ENCODE peak calls at places on chromosomes 7 and 10, in six cellular contexts. K is WERI-Rb-1; H is AG04450; W is NCI-H1092; J is effector CD4-positive, alpha-beta T cell; F is SK-N-SH. C is an unnamed sample.

GRCh38 chr7:44311561-44312495 is 13.6 kb downstream of the CAMK2B start:
- DNase-seq in K (no peak), H (no peak), W (no peak), J (no peak), F (no peak), C (no peak)

GRCh38 chr7:2955177-2955768 is 88.4 kb downstream of the CARD11 start:
- DNase-seq in K (no peak), H (no peak), W (no peak), J (no peak), F (no peak), C (no peak)

GRCh38 chr10:69573056-69573806 is at the start of gene NEUROG3:
- DNase-seq in K (no peak), H (no peak), W (no peak), J (no peak), F (peak), C (no peak)

GRCh38 chr7:150451097-150451793 is 815 bp downstream of the GIMAP8 start:
- DNase-seq in K (no peak), H (no peak), W (no peak), J (peak), F (no peak), C (no peak)

GRCh38 chr10:89904755-89905154 is 203.4 kb downstream of the KIF20B start:
- DNase-seq in K (no peak), H (no peak), W (no peak), J (no peak), F (no peak), C (no peak)

GRCh38 chr7:101124376-101125056 is 2.4 kb upstream of the SERPINE1 start:
- DNase-seq in K (no peak), H (peak), W (no peak), J (no peak), F (no peak), C (peak)

GRCh38 chr10:102523250-102524029 is 19.7 kb downstream of the SUFU start:
- DNase-seq in K (no peak), H (peak), W (no peak), J (no peak), F (no peak), C (peak)

GRCh38 chr7:46301677-46302076 is 380.6 kb upstream of the IGFBP3 start:
- DNase-seq in K (no peak), H (no peak), W (no peak), J (no peak), F (no peak), C (no peak)

GRCh38 chr10:47371629-47372485 is 12.2 kb downstream of the ZNF488 start:
- DNase-seq in K (no peak), H (no peak), W (no peak), J (no peak), F (peak), C (no peak)

GRCh38 chr10:17076626-17077025 is 53.0 kb downstream of the CUBN start:
- DNase-seq in K (no peak), H (no peak), W (no peak), J (no peak), F (no peak), C (no peak)

GRCh38 chr10:44312401-44312800 is 72.5 kb downstream of the CXCL12 start:
- DNase-seq in K (no peak), H (no peak), W (no peak), J (no peak), F (no peak), C (no peak)

GRCh38 chr10:110643670-110644597 is at the start of gene RBM20:
- DNase-seq in K (peak), H (no peak), W (no peak), J (no peak), F (peak), C (no peak)

GRCh38 chr10:101467286-101467770 is 113.4 kb downstream of the BTRC start:
- DNase-seq in K (peak), H (peak), W (peak), J (peak), F (peak), C (peak)

GRCh38 chr7:54788664-54789063 is 29.7 kb upstream of the SEC61G start:
- DNase-seq in K (peak), H (peak), W (peak), J (no peak), F (peak), C (peak)

GRCh38 chr10:110885932-110886674 is 14.4 kb downstream of the PDCD4 start:
- DNase-seq in K (no peak), H (no peak), W (no peak), J (no peak), F (no peak), C (no peak)

GRCh38 chr10:106078796-106079576 is 1085.5 kb downstream of the SORCS1 start:
- DNase-seq in K (no peak), H (no peak), W (no peak), J (no peak), F (peak), C (peak)

GRCh38 chr10:101827919-101828600 is 9.8 kb upstream of the OGA start:
- DNase-seq in K (no peak), H (no peak), W (no peak), J (no peak), F (no peak), C (no peak)

GRCh38 chr10:62492012-62492869 is 118.1 kb downstream of the ZNF365 start:
- DNase-seq in K (no peak), H (no peak), W (no peak), J (no peak), F (no peak), C (no peak)

GRCh38 chr10:43202224-43202656 is 64.0 kb downstream of the CSGALNACT2 start:
- DNase-seq in K (peak), H (no peak), W (no peak), J (peak), F (peak), C (no peak)

GRCh38 chr7:139745330-139746143 is 32.3 kb downstream of the HIPK2 start:
- DNase-seq in K (peak), H (no peak), W (peak), J (no peak), F (peak), C (no peak)

GRCh38 chr10:22977751-22978150 is 49.9 kb downstream of the ARMC3 start:
- DNase-seq in K (no peak), H (no peak), W (no peak), J (no peak), F (no peak), C (no peak)

GRCh38 chr7:85600425-85600824 is 413.6 kb upstream of the SEMA3D start:
- DNase-seq in K (no peak), H (no peak), W (no peak), J (no peak), F (peak), C (no peak)

GRCh38 chr10:14476641-14477407 is 146.1 kb upstream of the FRMD4A start:
- DNase-seq in K (no peak), H (no peak), W (no peak), J (no peak), F (no peak), C (no peak)

GRCh38 chr10:84308481-84309304 is 19.7 kb upstream of the CCSER2 start:
- DNase-seq in K (no peak), H (peak), W (no peak), J (no peak), F (peak), C (no peak)

GRCh38 chr7:25496394-25497103 is 268.3 kb upstream of the NPVF start:
- DNase-seq in K (no peak), H (no peak), W (peak), J (no peak), F (no peak), C (no peak)

GRCh38 chr7:7323352-7323751 is 141.0 kb downstream of the C1GALT1 start:
- DNase-seq in K (no peak), H (no peak), W (peak), J (no peak), F (no peak), C (no peak)

GRCh38 chr7:87934699-87935372 is 785 bp downstream of the ADAM22 start:
- DNase-seq in K (peak), H (no peak), W (peak), J (no peak), F (peak), C (no peak)

GRCh38 chr10:15035385-15036301 is 8.1 kb upstream of the OLAH start:
- DNase-seq in K (no peak), H (peak), W (no peak), J (no peak), F (no peak), C (peak)

GRCh38 chr10:15313844-15314243 is 57.2 kb downstream of the FAM171A1 start:
- DNase-seq in K (no peak), H (no peak), W (no peak), J (no peak), F (peak), C (no peak)

C was measured in fibroblast of the conjunctiva.